ENCODE peak calls at places on chromosome 3, in nine cellular contexts. E is bronchial epithelial cell, J is lower leg skin, T is H9, M is fibroblast of lung, C is GM20000, W is ovary, S is AG10803, D is pancreas. Z is an unnamed sample.
A peak's percentile ranks its signal among the peaks of the same experiment; 100 is the strongest.

GRCh38 chr3:169855514-169855913 is 14.2 kb downstream of the LRRC31 start:
- DNase-seq in E (no peak), J (no peak), T (no peak), M (no peak), C (no peak), W (no peak), S (no peak), D (no peak), Z (no peak)

GRCh38 chr3:138230525-138230924 is 43.4 kb downstream of the ARMC8 start:
- DNase-seq in E (peak; percentile 29), J (no peak), T (no peak), M (peak; percentile 57), C (no peak), W (no peak), S (peak; percentile 34), D (no peak), Z (no peak)

GRCh38 chr3:13364602-13365271 is 55.4 kb downstream of the NUP210 start:
- DNase-seq in E (no peak), J (no peak), T (no peak), M (peak; percentile 37), C (no peak), W (no peak), S (no peak), D (no peak), Z (no peak)

GRCh38 chr3:142976621-142977398 is 13.3 kb upstream of the PAQR9 start:
- DNase-seq in E (peak; percentile 93), J (peak; percentile 58), T (peak; percentile 45), M (peak; percentile 96), C (no peak), W (peak; percentile 78), S (peak; percentile 89), D (peak; percentile 77), Z (peak; percentile 29)

GRCh38 chr3:127735767-127736693 is 63.3 kb downstream of the ABTB1 start:
- DNase-seq in E (peak; percentile 65), J (peak; percentile 47), T (no peak), M (peak; percentile 82), C (peak; percentile 48), W (no peak), S (peak; percentile 80), D (no peak), Z (peak; percentile 33)

GRCh38 chr3:196569003-196569516 is 600 bp downstream of the FBXO45 start:
- DNase-seq in E (peak; percentile 47), J (no peak), T (peak; percentile 57), M (peak; percentile 49), C (peak; percentile 58), W (peak; percentile 21), S (peak; percentile 16), D (peak; percentile 61), Z (no peak)

GRCh38 chr3:105853801-105854432 is 14.9 kb downstream of the CBLB start:
- DNase-seq in E (no peak), J (no peak), T (no peak), M (no peak), C (peak; percentile 23), W (no peak), S (no peak), D (no peak), Z (no peak)

GRCh38 chr3:119976214-119976613 is 118.0 kb downstream of the GSK3B start:
- DNase-seq in E (peak; percentile 52), J (no peak), T (no peak), M (no peak), C (no peak), W (no peak), S (no peak), D (no peak), Z (no peak)

GRCh38 chr3:110243081-110243480 is 828.5 kb upstream of the NECTIN3 start:
- DNase-seq in E (peak; percentile 35), J (no peak), T (no peak), M (peak; percentile 5), C (no peak), W (no peak), S (peak; percentile 54), D (no peak), Z (no peak)

GRCh38 chr3:131551761-131552160 is 49.0 kb upstream of the MRPL3 start:
- DNase-seq in E (peak; percentile 14), J (no peak), T (no peak), M (no peak), C (no peak), W (peak; percentile 57), S (no peak), D (no peak), Z (no peak)

GRCh38 chr3:18745472-18745871 is 320.3 kb upstream of the SATB1 start:
- DNase-seq in E (no peak), J (no peak), T (no peak), M (no peak), C (no peak), W (no peak), S (no peak), D (no peak), Z (peak; percentile 11)

GRCh38 chr3:27500986-27501385 is 16.8 kb upstream of the SLC4A7 start:
- DNase-seq in E (no peak), J (no peak), T (no peak), M (no peak), C (no peak), W (no peak), S (no peak), D (no peak), Z (no peak)

GRCh38 chr3:27504749-27505148 is 20.6 kb upstream of the SLC4A7 start:
- DNase-seq in E (no peak), J (no peak), T (no peak), M (peak; percentile 56), C (no peak), W (no peak), S (peak; percentile 49), D (no peak), Z (no peak)

GRCh38 chr3:27500051-27500450 is 15.9 kb upstream of the SLC4A7 start:
- DNase-seq in E (no peak), J (no peak), T (no peak), M (no peak), C (no peak), W (no peak), S (no peak), D (no peak), Z (peak; percentile 22)

GRCh38 chr3:27507111-27507510 is 22.9 kb upstream of the SLC4A7 start:
- DNase-seq in E (peak; percentile 69), J (no peak), T (no peak), M (no peak), C (no peak), W (no peak), S (no peak), D (no peak), Z (no peak)

GRCh38 chr3:27501759-27502158 is 17.6 kb upstream of the SLC4A7 start:
- DNase-seq in E (no peak), J (no peak), T (no peak), M (no peak), C (no peak), W (no peak), S (no peak), D (no peak), Z (no peak)
- TF ChIP-seq CTCF in E (no peak), J (no peak), T (no peak), M (no peak), C (no peak), W (no peak), S (no peak), D (no peak), Z (no peak)

DNA sequence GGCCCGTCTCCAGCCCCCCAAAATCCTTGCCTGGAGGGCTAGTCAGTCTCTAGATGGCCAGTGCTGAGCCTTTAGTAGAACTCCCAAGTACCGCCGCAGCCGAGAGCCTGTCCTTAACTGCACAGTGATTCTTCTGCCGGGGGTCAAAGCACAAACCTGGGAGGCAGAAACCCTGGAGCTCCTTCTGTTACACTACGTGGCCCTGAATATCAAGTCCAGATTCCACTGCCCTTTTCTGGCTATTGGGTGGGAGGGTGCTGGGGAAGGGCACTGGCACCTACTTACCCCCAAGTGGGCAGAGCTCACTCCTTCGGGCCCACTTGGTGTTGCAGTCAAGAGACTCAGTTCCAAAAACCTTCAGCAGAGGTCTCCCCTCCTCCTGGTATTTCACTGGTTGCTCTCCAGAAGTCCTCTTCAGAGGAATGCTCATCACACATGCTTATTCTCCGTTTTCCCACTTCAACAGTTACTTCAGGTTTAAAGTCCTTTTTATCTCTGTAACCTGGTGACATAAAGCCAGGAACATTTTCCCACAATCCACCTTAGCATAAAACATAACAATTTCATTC is 10.8 kb downstream of the PDHB start:
- DNase-seq in E (peak; percentile 18), J (no peak), T (no peak), M (peak; percentile 41), C (no peak), W (no peak), S (peak; percentile 35), D (no peak), Z (no peak)
- TF ChIP-seq CTCF in E (peak; percentile 21), J (no peak), T (peak; percentile 51), M (peak; percentile 24), C (no peak), W (no peak), S (peak; percentile 45), D (no peak), Z (no peak)

GRCh38 chr3:152915695-152916094 is 80.8 kb downstream of the P2RY1 start:
- DNase-seq in E (peak; percentile 48), J (no peak), T (no peak), M (no peak), C (no peak), W (no peak), S (no peak), D (no peak), Z (no peak)

GRCh38 chr3:152910966-152911365 is 76.0 kb downstream of the P2RY1 start:
- DNase-seq in E (peak; percentile 16), J (no peak), T (no peak), M (no peak), C (no peak), W (no peak), S (no peak), D (no peak), Z (no peak)

GRCh38 chr3:152909180-152909883 is 74.4 kb downstream of the P2RY1 start:
- DNase-seq in E (peak; percentile 35), J (no peak), T (no peak), M (peak; percentile 43), C (no peak), W (no peak), S (peak; percentile 25), D (no peak), Z (no peak)

GRCh38 chr3:152905631-152906030 is 70.7 kb downstream of the P2RY1 start:
- DNase-seq in E (no peak), J (no peak), T (no peak), M (no peak), C (no peak), W (no peak), S (no peak), D (no peak), Z (no peak)

DNA sequence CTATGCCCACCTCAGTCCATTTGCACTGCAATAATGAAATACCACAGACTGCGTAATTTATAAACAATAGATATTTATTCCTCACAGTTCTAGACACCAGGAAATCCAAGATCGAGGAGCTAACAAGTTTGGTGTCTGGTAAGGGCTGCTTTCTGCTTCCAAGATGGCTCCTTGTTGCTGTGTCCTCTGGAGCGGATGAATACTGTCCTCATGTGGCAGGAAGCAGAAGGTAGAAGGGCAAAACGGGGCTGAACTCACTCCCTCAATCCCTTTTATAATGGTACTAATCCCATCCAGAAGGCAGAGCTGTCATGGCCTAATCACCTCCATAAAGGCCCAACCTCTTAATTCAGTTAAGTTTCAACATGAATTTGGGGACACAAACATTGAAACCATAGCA is 75.3 kb downstream of the P2RY1 start:
- DNase-seq in E (peak; percentile 15), J (no peak), T (no peak), M (no peak), C (no peak), W (no peak), S (no peak), D (no peak), Z (no peak)
- TF ChIP-seq CTCF in E (peak; percentile 30), J (no peak), T (peak; percentile 36), M (no peak), C (no peak), W (no peak), S (no peak), D (no peak), Z (no peak)

GRCh38 chr3:150312018-150312657 is 96.0 kb upstream of the TSC22D2 start:
- DNase-seq in E (no peak), J (no peak), T (no peak), M (no peak), C (no peak), W (no peak), S (no peak), D (no peak), Z (no peak)
- TF ChIP-seq CTCF in E (no peak), J (no peak), T (no peak), M (no peak), C (no peak), W (no peak), S (peak; percentile 1), D (no peak), Z (no peak)

Z was measured in tibial nerve.